ENCODE peak calls at places on chromosomes 5 and 9, in four cellular contexts. Y, E, M and G are unnamed samples.

GRCh38 chr5:143229426-143229895 is 174.0 kb downstream of the NR3C1 start:
- DNase-seq in Y (no peak), E (no peak), M (no peak), G (no peak)

GRCh38 chr9:120755827-120756434 is 37.3 kb downstream of the FBXW2 start:
- DNase-seq in Y (peak), E (peak), M (peak), G (peak)

GRCh38 chr5:112445626-112446350 is 26.7 kb upstream of the EPB41L4A start:
- DNase-seq in Y (no peak), E (no peak), M (no peak), G (no peak)

GRCh38 chr5:143440448-143441102 is 37.1 kb upstream of the NR3C1 start:
- DNase-seq in Y (no peak), E (no peak), M (no peak), G (no peak)

GRCh38 chr5:76527685-76528161 is 95.5 kb downstream of the F2RL2 start:
- DNase-seq in Y (no peak), E (no peak), M (no peak), G (no peak)

GRCh38 chr5:38601133-38601842 is 44.8 kb upstream of the LIFR start:
- DNase-seq in Y (no peak), E (peak), M (no peak), G (no peak)

GRCh38 chr9:112618385-112619001 is 99.4 kb downstream of the INIP start:
- DNase-seq in Y (no peak), E (no peak), M (no peak), G (no peak)

GRCh38 chr9:134955801-134956200 is 38.1 kb upstream of the FCN1 start:
- DNase-seq in Y (no peak), E (no peak), M (no peak), G (no peak)

GRCh38 chr9:76087978-76088377 is 197.5 kb downstream of the PCSK5 start:
- DNase-seq in Y (no peak), E (no peak), M (no peak), G (no peak)

GRCh38 chr9:110895141-110895912 is 142.9 kb downstream of the LPAR1 start:
- DNase-seq in Y (no peak), E (no peak), M (no peak), G (no peak)

GRCh38 chr5:147509041-147509709 is 693 bp downstream of the DPYSL3 start:
- DNase-seq in Y (no peak), E (no peak), M (no peak), G (peak)

GRCh38 chr5:100898504-100899346 is 4.4 kb downstream of the ST8SIA4 start:
- DNase-seq in Y (no peak), E (no peak), M (no peak), G (no peak)

GRCh38 chr5:128877476-128877875 is 87.8 kb upstream of the SLC27A6 start:
- DNase-seq in Y (no peak), E (no peak), M (no peak), G (no peak)

GRCh38 chr5:14700478-14701436 is 36.2 kb downstream of the OTULIN start:
- DNase-seq in Y (no peak), E (peak), M (no peak), G (no peak)

GRCh38 chr5:171092194-171092593 is 216.9 kb upstream of the TLX3 start:
- DNase-seq in Y (peak), E (no peak), M (no peak), G (no peak)

GRCh38 chr5:74016373-74016772 is 390.4 kb downstream of the ARHGEF28 start:
- DNase-seq in Y (no peak), E (peak), M (no peak), G (no peak)

GRCh38 chr5:116938488-116938887 is 363.9 kb upstream of the SEMA6A start:
- DNase-seq in Y (no peak), E (no peak), M (no peak), G (no peak)

GRCh38 chr9:95570150-95570549 is 53.4 kb upstream of the PTCH1 start:
- DNase-seq in Y (peak), E (no peak), M (no peak), G (peak)

GRCh38 chr9:87548159-87548558 is 50.5 kb downstream of the DAPK1 start:
- DNase-seq in Y (no peak), E (no peak), M (no peak), G (no peak)

GRCh38 chr9:94921072-94921471 is 194.6 kb downstream of the AOPEP start:
- DNase-seq in Y (peak), E (no peak), M (no peak), G (no peak)

GRCh38 chr5:135199919-135200318 is 165.9 kb upstream of the PITX1 start:
- DNase-seq in Y (no peak), E (no peak), M (no peak), G (no peak)

GRCh38 chr5:177095088-177095669 is 8.5 kb downstream of the FGFR4 start:
- DNase-seq in Y (no peak), E (no peak), M (no peak), G (no peak)

GRCh38 chr9:91426123-91426745 is 2.6 kb upstream of the NFIL3 start:
- DNase-seq in Y (peak), E (peak), M (no peak), G (no peak)

GRCh38 chr9:97788763-97789663 is 64.0 kb upstream of the FOXE1 start:
- DNase-seq in Y (peak), E (no peak), M (no peak), G (no peak)

GRCh38 chr5:102090770-102091169 is 205.3 kb downstream of the SLCO4C1 start:
- DNase-seq in Y (no peak), E (peak), M (no peak), G (peak)

GRCh38 chr5:111144352-111144930 is 52.3 kb downstream of the WDR36 start:
- DNase-seq in Y (no peak), E (no peak), M (no peak), G (no peak)

GRCh38 chr5:61162010-61162831 is at the start of gene SMIM15:
- DNase-seq in Y (peak), E (peak), M (peak), G (peak)
- TF ChIP-seq CTCF in Y (no peak), E (no peak), M (no peak), G (no peak)

GRCh38 chr9:133238851-133239532 is 29.9 kb upstream of the OBP2B start:
- DNase-seq in Y (peak), E (peak), M (peak), G (peak)
- TF ChIP-seq CTCF in Y (peak), E (peak), M (peak), G (peak)

DNA sequence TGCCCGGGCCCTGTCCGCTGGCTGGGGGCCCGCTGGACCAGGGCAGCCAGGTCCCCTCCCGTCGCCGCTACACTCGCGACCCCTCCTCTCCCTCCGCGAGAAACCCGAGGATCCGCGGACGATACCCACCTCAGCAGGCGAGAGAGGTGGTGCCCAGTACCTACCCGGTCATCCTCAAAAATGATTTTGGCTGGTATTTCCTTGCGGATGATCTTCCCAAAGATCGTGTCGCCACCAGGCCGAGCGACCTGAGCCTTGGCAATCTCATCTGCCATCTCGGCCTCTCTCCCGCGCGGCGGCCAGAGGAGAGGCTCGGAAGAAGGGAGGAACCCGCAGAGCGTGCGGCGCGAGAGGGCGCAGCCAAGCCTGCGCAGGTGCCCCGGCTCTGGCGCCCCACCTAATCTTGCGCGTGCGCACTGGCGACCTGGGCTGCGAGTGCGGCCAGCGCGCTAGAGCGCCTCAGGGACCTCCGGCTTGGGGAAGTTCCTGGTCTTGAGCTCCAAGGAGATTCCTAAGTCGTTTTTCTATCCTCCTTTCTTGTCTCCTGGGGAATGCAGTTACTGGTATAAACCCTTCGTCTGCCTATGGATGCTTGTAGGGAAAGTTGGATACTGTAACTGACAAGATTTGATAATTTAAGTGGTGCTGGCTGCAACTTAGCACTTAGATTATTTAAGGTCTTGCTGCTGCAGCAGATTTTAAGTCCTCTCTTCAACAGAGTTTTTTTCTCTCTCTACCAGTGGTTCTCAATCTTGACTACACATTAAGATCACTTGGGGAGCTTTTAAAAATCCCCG is at the start of gene HINT1:
- DNase-seq in Y (peak), E (peak), M (peak), G (peak)
- TF ChIP-seq CTCF in Y (peak), E (peak), M (no peak), G (no peak)

DNA sequence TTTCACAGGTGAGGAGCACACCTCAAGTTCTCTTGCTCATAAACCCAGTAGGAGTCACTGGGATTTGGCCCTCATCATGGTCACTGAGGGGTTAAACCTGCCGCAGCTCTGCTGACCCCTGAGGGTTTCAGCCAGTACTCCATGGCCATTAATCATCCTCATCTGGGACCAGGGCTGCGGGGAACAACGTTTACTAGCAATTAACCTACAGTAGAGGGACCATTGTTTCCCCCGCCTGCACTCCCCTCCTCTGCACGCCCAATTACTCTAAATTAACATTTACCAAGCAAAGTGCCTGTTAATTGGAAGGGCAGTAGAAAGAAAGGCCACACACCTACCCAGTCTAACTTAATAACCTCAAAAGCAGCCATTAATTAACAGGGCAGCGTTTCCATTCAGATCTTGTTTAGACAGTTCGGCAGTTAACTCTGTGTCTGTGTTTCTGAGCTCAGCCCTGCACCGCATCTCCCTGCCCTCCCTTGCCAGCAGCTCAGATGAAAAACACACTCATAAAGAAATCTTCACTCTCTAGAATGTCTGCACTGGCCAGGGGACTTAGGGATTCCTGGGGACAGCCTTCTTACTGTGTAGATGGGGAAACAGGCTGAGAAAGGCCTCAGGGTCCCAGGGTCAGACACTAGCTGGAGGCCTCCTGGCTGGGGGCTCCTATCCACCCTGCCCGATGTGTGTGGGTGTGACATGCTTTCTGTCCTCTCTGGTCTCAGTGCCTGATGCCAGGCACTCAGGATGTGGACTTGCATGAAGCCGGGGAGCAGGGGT is 51.6 kb downstream of the ALG2 start:
- DNase-seq in Y (no peak), E (no peak), M (no peak), G (peak)
- TF ChIP-seq CTCF in Y (peak), E (peak), M (no peak), G (peak)

DNA sequence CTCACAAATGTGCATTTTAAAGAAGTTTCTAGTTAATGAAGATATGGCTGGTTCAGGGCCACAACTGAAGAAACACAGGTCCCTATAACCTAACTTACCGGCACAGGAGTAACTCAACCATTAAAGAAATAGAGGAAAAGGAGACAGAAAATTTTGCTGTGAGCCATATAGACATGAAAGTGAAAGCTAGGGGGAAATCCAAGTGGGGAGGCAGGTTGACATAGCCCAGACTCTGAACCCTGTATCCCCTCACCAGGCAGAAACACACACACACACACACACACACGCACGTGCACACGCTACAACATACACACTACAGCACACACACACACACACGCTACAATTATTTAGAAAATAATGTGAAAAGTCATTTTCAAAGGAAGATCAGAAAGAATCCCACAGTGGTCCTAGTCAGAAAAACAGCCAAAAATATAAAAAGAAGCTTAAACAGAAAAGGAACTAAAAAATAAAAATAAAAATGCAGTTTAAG is 856.4 kb upstream of the CDH6 start:
- DNase-seq in Y (no peak), E (no peak), M (no peak), G (no peak)
- TF ChIP-seq CTCF in Y (no peak), E (no peak), M (no peak), G (no peak)

DNA sequence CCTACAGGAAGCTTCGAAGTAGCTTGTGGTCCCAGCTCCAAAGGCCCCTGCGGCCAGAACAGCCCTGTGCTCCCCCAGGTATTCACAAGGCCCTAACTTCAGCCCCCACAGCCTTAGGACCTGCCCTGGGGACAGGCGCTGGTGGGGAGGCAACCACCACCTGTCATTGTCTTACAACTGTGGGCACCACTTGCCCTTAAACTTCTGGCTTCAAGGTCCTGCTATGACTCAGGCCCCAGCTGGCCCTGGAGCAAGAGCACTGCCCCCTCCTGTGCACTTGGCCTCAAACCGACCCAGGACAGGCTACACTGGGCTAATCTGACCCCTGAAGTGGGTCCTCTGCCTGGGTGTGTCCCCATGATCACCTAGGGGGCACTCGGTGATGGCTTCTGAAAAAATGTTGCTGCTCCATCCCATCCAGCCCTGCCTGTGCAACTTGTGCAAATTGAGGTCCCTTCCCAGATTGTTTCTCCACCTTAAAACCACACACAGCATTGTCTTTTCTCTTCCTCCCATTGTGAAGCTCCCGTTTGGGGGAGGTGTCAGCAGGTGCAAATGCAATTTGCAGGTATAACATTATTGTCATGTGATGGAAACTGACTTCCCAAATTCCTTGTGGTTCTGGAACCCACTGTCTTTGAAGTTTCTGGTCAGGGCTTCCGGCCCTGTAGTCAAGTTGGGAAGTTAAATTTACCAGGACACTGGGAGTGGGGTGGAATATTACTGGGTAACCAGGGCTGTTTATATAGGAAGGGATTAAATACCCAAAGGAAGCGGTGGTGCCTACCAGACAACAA is 1.1 kb upstream of the PROB1 start:
- DNase-seq in Y (no peak), E (peak), M (no peak), G (no peak)
- TF ChIP-seq CTCF in Y (peak), E (no peak), M (no peak), G (no peak)

DNA sequence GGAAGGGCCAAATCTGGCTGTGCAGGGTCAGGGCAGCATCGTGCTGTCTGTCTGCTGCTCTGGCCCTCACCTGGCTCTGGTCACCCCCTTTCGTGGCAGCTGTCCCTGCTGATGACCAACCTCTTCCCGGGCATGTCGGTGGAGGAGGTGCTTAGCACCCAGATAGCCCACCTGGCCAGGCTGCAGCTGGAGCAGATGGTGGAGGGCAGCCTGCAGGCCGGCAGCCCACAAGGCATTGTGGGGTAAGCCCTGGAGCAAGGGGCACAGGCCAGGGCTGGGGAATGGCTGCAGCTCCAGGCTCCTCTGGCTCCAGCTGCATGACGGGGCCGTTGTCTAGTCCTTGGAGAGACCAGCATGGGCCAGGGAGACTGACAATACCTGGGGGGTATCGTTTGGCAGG is 8.2 kb downstream of the TOR2A start:
- DNase-seq in Y (no peak), E (no peak), M (no peak), G (no peak)
- TF ChIP-seq CTCF in Y (no peak), E (no peak), M (no peak), G (no peak)